ENCODE peak calls at places on chromosomes 3 and 15, in nine cellular contexts. Y is brain microvascular endothelial cell, H is GM12878, F is glutamatergic neuron, E is heart right ventricle, D is left ventricle myocardium inferior, C is kidney, I is fibroblast of lung, G is GM10248. P is an unnamed sample.

GRCh38 chr3:72297481-72297880 is 512.5 kb upstream of the PROK2 start:
- DNase-seq in Y (no peak), H (no peak), F (no peak), E (no peak), D (no peak), C (no peak), I (no peak), G (no peak), P (no peak)

GRCh38 chr15:68470981-68471380 is 39.0 kb upstream of the ITGA11 start:
- DNase-seq in Y (no peak), H (no peak), F (no peak), E (no peak), D (no peak), C (no peak), I (no peak), G (no peak), P (no peak)

GRCh38 chr3:101261506-101261905 is 58.9 kb downstream of the IMPG2 start:
- DNase-seq in Y (peak; percentile 12), H (no peak), F (no peak), E (no peak), D (no peak), C (no peak), I (peak; percentile 73), G (no peak), P (no peak)

GRCh38 chr15:55552926-55553325 is 35.2 kb downstream of the PYGO1 start:
- DNase-seq in Y (peak; percentile 85), H (no peak), F (peak; percentile 83), E (peak; percentile 37), D (peak; percentile 26), C (peak; percentile 81), I (peak; percentile 89), G (no peak), P (no peak)

GRCh38 chr3:32700244-32700643 is 15.3 kb downstream of the CNOT10 start:
- DNase-seq in Y (no peak), H (no peak), F (no peak), E (no peak), D (no peak), C (no peak), I (no peak), G (no peak), P (no peak)

GRCh38 chr3:124115965-124116364 is 124.0 kb upstream of the ROPN1 start:
- DNase-seq in Y (no peak), H (no peak), F (no peak), E (no peak), D (no peak), C (no peak), I (peak; percentile 19), G (no peak), P (no peak)

GRCh38 chr3:87370007-87370406 is 93.6 kb upstream of the POU1F1 start:
- DNase-seq in Y (peak; percentile 18), H (no peak), F (no peak), E (no peak), D (no peak), C (no peak), I (peak; percentile 9), G (no peak), P (no peak)

GRCh38 chr3:10557783-10558373 is 52.5 kb upstream of the ATP2B2 start:
- DNase-seq in Y (peak; percentile 62), H (no peak), F (no peak), E (no peak), D (no peak), C (no peak), I (peak; percentile 71), G (no peak), P (no peak)

GRCh38 chr3:22536582-22536981 is 666.5 kb upstream of the UBE2E2 start:
- DNase-seq in Y (no peak), H (no peak), F (peak; percentile 62), E (no peak), D (no peak), C (no peak), I (no peak), G (no peak), P (no peak)

GRCh38 chr3:127316685-127317084 is 28.8 kb upstream of the PRR20G start:
- DNase-seq in Y (no peak), H (no peak), F (no peak), E (no peak), D (no peak), C (no peak), I (no peak), G (no peak), P (no peak)

GRCh38 chr3:165642761-165643432 is 194.3 kb downstream of the BCHE start:
- DNase-seq in Y (peak; percentile 97), H (no peak), F (no peak), E (no peak), D (no peak), C (no peak), I (peak; percentile 96), G (no peak), P (no peak)

GRCh38 chr3:174548841-174549623 is 310.1 kb upstream of the NAALADL2 start:
- DNase-seq in Y (no peak), H (no peak), F (no peak), E (no peak), D (no peak), C (no peak), I (no peak), G (no peak), P (no peak)

GRCh38 chr3:94304953-94305352 is 242.1 kb downstream of the NSUN3 start:
- DNase-seq in Y (no peak), H (no peak), F (no peak), E (no peak), D (no peak), C (no peak), I (no peak), G (no peak), P (no peak)

GRCh38 chr3:119236756-119237155 is 3.9 kb downstream of the B4GALT4 start:
- DNase-seq in Y (no peak), H (no peak), F (no peak), E (no peak), D (no peak), C (no peak), I (no peak), G (no peak), P (no peak)

GRCh38 chr15:79089890-79090486 is 592 bp downstream of the RASGRF1 start:
- DNase-seq in Y (no peak), H (no peak), F (peak; percentile 35), E (no peak), D (no peak), C (no peak), I (no peak), G (no peak), P (no peak)

GRCh38 chr3:43499256-43499655 is 122.6 kb downstream of the ANO10 start:
- DNase-seq in Y (no peak), H (no peak), F (no peak), E (no peak), D (no peak), C (no peak), I (no peak), G (no peak), P (no peak)

GRCh38 chr3:188052229-188052965 is 101.6 kb upstream of the LPP start:
- DNase-seq in Y (peak; percentile 39), H (no peak), F (no peak), E (peak; percentile 81), D (peak; percentile 83), C (peak; percentile 95), I (peak; percentile 86), G (no peak), P (peak; percentile 53)

GRCh38 chr3:8739757-8740508 is 6.3 kb downstream of the CAV3 start:
- DNase-seq in Y (peak; percentile 56), H (no peak), F (no peak), E (no peak), D (no peak), C (peak; percentile 30), I (peak; percentile 81), G (no peak), P (no peak)

DNA sequence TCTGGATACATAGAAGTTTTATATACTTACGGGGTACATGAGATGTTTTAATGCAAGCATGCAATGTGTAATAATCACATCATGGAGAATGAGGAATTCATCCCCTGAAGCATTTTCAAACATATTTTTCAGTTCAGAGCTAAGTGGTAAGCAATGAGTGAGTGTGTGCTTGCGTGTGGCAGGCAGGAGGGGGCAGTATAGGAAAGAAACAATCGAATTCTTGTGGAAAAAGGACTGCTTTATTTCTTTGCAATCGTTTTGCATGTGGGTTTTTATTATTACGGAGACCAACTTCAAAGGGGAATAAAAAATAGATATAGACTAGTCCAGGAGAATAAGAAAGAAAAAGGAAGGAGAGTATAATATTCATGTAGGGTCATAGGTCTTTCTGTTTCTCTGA is 271.6 kb downstream of the CHL1 start:
- DNase-seq in Y (no peak), H (no peak), F (peak; percentile 29), E (no peak), D (no peak), C (no peak), I (no peak), G (no peak), P (no peak)
- TF ChIP-seq CTCF in Y (peak; percentile 66), H (peak; percentile 71), F (peak; percentile 77), E (no peak), D (peak; percentile 32), C (peak; percentile 49), I (peak; percentile 33), G (peak; percentile 64), P (peak; percentile 62)

DNA sequence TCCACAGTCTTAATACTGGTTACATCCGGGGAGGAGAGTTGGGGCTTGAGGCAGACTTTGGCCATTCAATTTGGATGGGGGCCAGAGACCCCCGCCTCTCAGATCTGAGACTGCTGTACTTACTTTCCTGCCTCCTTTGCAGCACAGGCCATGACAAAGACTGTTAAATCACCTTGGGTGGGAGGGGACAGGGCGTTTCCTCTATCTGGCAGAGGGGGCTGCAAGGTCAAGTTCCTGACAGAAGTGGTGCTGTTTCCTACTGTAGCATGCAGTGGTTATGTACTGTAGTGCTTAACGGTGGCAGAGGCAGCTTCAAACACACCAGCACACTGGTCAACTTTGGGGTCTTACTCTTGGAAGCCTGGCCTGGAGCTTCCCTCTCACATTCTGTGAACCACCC is 261.2 kb upstream of the LRRFIP2 start:
- DNase-seq in Y (no peak), H (no peak), F (no peak), E (no peak), D (no peak), C (no peak), I (no peak), G (no peak), P (no peak)
- TF ChIP-seq CTCF in Y (no peak), H (no peak), F (no peak), E (no peak), D (no peak), C (no peak), I (no peak), G (no peak), P (no peak)

DNA sequence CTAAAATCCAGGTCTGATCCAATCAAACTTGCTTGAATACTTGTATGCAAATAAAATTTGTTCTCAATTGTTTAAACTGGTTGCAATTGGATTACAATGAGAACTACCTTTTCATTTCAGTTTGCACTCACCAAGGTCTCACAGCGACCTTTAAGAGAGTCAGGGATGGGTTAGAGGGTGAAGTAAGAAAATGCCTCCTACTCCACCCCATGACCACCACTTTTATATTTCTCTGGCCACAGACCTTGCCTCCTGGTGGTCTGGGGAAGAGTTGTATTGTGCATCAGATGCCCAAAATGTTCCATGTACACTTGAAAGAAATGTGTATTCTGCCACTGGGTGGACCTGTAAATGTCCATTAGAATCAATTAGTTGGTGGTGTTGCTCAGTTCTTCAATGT is 16.4 kb upstream of the THSD4 start:
- DNase-seq in Y (no peak), H (no peak), F (no peak), E (no peak), D (no peak), C (no peak), I (no peak), G (no peak), P (no peak)
- TF ChIP-seq CTCF in Y (peak; percentile 30), H (no peak), F (no peak), E (no peak), D (no peak), C (no peak), I (no peak), G (no peak), P (no peak)

GRCh38 chr3:81311321-81311720 is 450.1 kb downstream of the GBE1 start:
- DNase-seq in Y (no peak), H (no peak), F (no peak), E (no peak), D (no peak), C (no peak), I (no peak), G (no peak), P (no peak)

GRCh38 chr3:81315051-81315450 is 446.4 kb downstream of the GBE1 start:
- DNase-seq in Y (no peak), H (no peak), F (no peak), E (no peak), D (no peak), C (no peak), I (no peak), G (no peak), P (no peak)
- TF ChIP-seq CTCF in Y (no peak), H (no peak), F (no peak), E (no peak), D (no peak), C (no peak), I (no peak), G (no peak), P (no peak)

P was measured in mesothelial cell of epicardium.